ENCODE peak calls at places on chromosomes 2 and 18, in six cellular contexts. X is stomach, Q is heart left ventricle, Z is endothelial cell of umbilical vein, W is ovary, M is adrenal gland. C is an unnamed sample.

GRCh38 chr18:76212958-76213357 is 282.1 kb downstream of the ZNF516 start:
- DNase-seq in X (no peak), Q (no peak), Z (no peak), W (no peak), M (no peak), C (no peak)

GRCh38 chr2:20618886-20619521 is 31.9 kb downstream of the HS1BP3 start:
- DNase-seq in X (peak), Q (peak), Z (no peak), W (peak), M (no peak), C (no peak)

GRCh38 chr2:236670235-236670620 is 100.6 kb downstream of the ACKR3 start:
- DNase-seq in X (no peak), Q (no peak), Z (no peak), W (no peak), M (no peak), C (peak)

GRCh38 chr18:66136039-66136438 is 385.2 kb downstream of the CDH7 start:
- DNase-seq in X (no peak), Q (no peak), Z (no peak), W (no peak), M (no peak), C (no peak)

GRCh38 chr2:62595468-62595867 is 89.5 kb upstream of the TMEM17 start:
- DNase-seq in X (no peak), Q (no peak), Z (no peak), W (no peak), M (no peak), C (no peak)

GRCh38 chr18:79139206-79139605 is 70.0 kb downstream of the ATP9B start:
- DNase-seq in X (no peak), Q (no peak), Z (no peak), W (no peak), M (no peak), C (no peak)

GRCh38 chr2:17229414-17229813 is 288.8 kb downstream of the RAD51AP2 start:
- DNase-seq in X (no peak), Q (no peak), Z (no peak), W (no peak), M (no peak), C (no peak)

GRCh38 chr2:55616509-55617159 is 788 bp downstream of the PPP4R3B start:
- DNase-seq in X (no peak), Q (no peak), Z (peak), W (no peak), M (no peak), C (no peak)

GRCh38 chr2:113847144-113847543 is 42.7 kb upstream of the ACTR3 start:
- DNase-seq in X (no peak), Q (no peak), Z (no peak), W (no peak), M (no peak), C (no peak)

GRCh38 chr18:11839556-11839955 is 11.7 kb upstream of the CHMP1B start:
- DNase-seq in X (no peak), Q (no peak), Z (no peak), W (no peak), M (no peak), C (no peak)

GRCh38 chr18:75694292-75694691 is 266.8 kb upstream of the SMIM21 start:
- DNase-seq in X (no peak), Q (no peak), Z (no peak), W (no peak), M (no peak), C (no peak)

GRCh38 chr18:33751613-33752221 is 173.7 kb downstream of the ASXL3 start:
- DNase-seq in X (no peak), Q (no peak), Z (peak), W (no peak), M (no peak), C (no peak)

GRCh38 chr18:39463986-39464385 is 1898.4 kb upstream of the CELF4 start:
- DNase-seq in X (no peak), Q (no peak), Z (peak), W (no peak), M (no peak), C (no peak)

GRCh38 chr2:57333221-57333620 is 713.4 kb upstream of the VRK2 start:
- DNase-seq in X (no peak), Q (no peak), Z (no peak), W (no peak), M (no peak), C (no peak)

GRCh38 chr2:152950125-152950524 is 231.7 kb downstream of the ARL6IP6 start:
- DNase-seq in X (no peak), Q (no peak), Z (no peak), W (no peak), M (no peak), C (no peak)

GRCh38 chr2:29786361-29786760 is 135.0 kb downstream of the ALK start:
- DNase-seq in X (peak), Q (no peak), Z (no peak), W (no peak), M (no peak), C (no peak)

GRCh38 chr18:77114564-77115391 is 17.8 kb downstream of the MBP start:
- DNase-seq in X (peak), Q (peak), Z (peak), W (peak), M (peak), C (peak)

GRCh38 chr2:46574457-46575354 is 95.3 kb downstream of the TMEM247 start:
- DNase-seq in X (no peak), Q (no peak), Z (no peak), W (no peak), M (no peak), C (no peak)

GRCh38 chr2:55943466-55943865 is 19.9 kb upstream of the EFEMP1 start:
- DNase-seq in X (no peak), Q (no peak), Z (no peak), W (no peak), M (no peak), C (no peak)

GRCh38 chr18:56869189-56869777 is 218.1 kb downstream of the WDR7 start:
- DNase-seq in X (no peak), Q (no peak), Z (peak), W (no peak), M (no peak), C (no peak)

GRCh38 chr2:1436369-1436768 is 23.1 kb downstream of the TPO start:
- DNase-seq in X (no peak), Q (no peak), Z (no peak), W (no peak), M (no peak), C (no peak)

GRCh38 chr2:48912110-48912509 is 156.6 kb upstream of the LHCGR start:
- DNase-seq in X (no peak), Q (no peak), Z (no peak), W (no peak), M (no peak), C (no peak)

GRCh38 chr2:52904511-52904910 is 863.1 kb upstream of the CHAC2 start:
- DNase-seq in X (no peak), Q (no peak), Z (no peak), W (no peak), M (no peak), C (no peak)

GRCh38 chr2:45974056-45974455 is 322.6 kb downstream of the PRKCE start:
- DNase-seq in X (no peak), Q (no peak), Z (no peak), W (no peak), M (no peak), C (no peak)

GRCh38 chr2:233278921-233279320 is 27.4 kb downstream of the ATG16L1 start:
- DNase-seq in X (no peak), Q (no peak), Z (no peak), W (no peak), M (no peak), C (no peak)

GRCh38 chr2:164692958-164693357 is 71.7 kb upstream of the GRB14 start:
- DNase-seq in X (no peak), Q (no peak), Z (no peak), W (no peak), M (no peak), C (no peak)

GRCh38 chr2:164694275-164694695 is 73.0 kb upstream of the GRB14 start:
- DNase-seq in X (no peak), Q (no peak), Z (no peak), W (no peak), M (no peak), C (no peak)

GRCh38 chr2:164693390-164693789 is 72.1 kb upstream of the GRB14 start:
- DNase-seq in X (no peak), Q (no peak), Z (no peak), W (no peak), M (no peak), C (no peak)

GRCh38 chr2:164692114-164692513 is 70.8 kb upstream of the GRB14 start:
- DNase-seq in X (no peak), Q (no peak), Z (no peak), W (no peak), M (no peak), C (no peak)

DNA sequence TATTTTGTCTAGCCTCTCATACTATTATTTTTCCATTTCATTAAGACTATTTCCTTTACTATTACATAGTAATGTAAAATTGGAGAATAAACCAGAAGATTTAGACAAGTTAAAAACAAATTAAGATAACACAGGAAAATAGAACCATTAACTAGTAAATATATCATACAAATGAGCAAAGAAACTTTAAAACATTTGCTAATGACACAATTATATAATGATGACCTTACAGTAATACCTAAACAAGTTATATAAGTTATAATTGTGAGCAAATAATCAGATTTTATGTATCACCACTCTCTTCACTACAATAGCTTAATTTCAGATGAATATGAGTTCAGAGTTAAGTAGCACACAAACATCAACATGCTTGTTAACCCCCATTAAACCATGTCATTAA is 72.6 kb upstream of the GRB14 start:
- DNase-seq in X (no peak), Q (no peak), Z (no peak), W (no peak), M (no peak), C (no peak)
- H3K4me3 ChIP-seq in X (no peak), Q (no peak), Z (no peak), W (no peak), M (no peak), C (no peak)

GRCh38 chr2:213150315-213150951 is 979 bp downstream of the IKZF2 start:
- DNase-seq in X (no peak), Q (peak), Z (no peak), W (peak), M (no peak), C (no peak)

GRCh38 chr2:213152888-213153287 is 1.5 kb upstream of the IKZF2 start:
- DNase-seq in X (no peak), Q (no peak), Z (no peak), W (no peak), M (no peak), C (no peak)

GRCh38 chr2:213151437-213152064 is at the start of gene IKZF2:
- DNase-seq in X (peak), Q (peak), Z (peak), W (peak), M (peak), C (no peak)

GRCh38 chr2:213149949-213150314 is 1.5 kb downstream of the IKZF2 start:
- DNase-seq in X (no peak), Q (no peak), Z (no peak), W (no peak), M (no peak), C (no peak)

DNA sequence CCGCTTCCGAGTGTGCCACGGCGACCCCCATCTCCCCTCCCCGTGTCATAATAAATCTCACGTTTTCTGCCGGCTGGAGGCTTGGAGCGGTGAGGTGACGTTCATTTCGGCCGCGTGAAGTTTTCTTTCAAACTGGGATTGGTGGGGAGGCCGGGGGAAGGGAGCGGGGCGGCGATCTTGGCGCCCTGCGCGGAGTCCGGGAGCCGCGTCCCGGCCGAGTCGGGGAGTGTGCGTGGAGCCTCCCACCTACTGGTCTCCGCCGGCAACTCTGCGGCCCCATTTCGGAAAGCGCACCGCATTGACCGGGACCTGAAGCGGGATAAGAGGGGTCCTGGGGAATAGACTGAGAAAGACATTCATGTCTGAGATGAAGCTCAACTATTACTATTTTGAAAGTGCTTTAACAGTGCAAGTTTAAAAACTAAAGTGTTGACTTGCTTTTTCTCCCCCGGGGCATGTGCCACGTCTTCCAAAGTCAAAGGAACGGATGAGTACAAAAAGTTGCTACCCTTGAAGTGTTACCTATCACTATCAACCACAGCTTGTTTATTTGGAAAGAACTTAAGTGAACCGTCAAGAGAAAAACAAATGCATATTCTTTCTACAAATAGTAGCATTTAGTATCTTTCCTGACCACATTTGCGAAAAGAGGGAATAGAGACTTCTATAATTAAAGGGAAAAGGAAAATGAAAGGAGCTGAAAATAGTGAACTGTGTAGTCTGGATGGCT is 818 bp upstream of the IKZF2 start:
- DNase-seq in X (peak), Q (peak), Z (peak), W (peak), M (peak), C (no peak)
- H3K27ac ChIP-seq in X (peak), Q (peak), Z (no peak), W (peak), M (peak), C (peak)

GRCh38 chr2:201232125-201232815 is 28.1 kb upstream of the CASP8 start:
- DNase-seq in X (peak), Q (peak), Z (peak), W (peak), M (peak), C (peak)
- TF ChIP-seq POLR2A in X (no peak), Q (no peak), Z (peak), W (no peak), M (no peak), C (no peak)

DNA sequence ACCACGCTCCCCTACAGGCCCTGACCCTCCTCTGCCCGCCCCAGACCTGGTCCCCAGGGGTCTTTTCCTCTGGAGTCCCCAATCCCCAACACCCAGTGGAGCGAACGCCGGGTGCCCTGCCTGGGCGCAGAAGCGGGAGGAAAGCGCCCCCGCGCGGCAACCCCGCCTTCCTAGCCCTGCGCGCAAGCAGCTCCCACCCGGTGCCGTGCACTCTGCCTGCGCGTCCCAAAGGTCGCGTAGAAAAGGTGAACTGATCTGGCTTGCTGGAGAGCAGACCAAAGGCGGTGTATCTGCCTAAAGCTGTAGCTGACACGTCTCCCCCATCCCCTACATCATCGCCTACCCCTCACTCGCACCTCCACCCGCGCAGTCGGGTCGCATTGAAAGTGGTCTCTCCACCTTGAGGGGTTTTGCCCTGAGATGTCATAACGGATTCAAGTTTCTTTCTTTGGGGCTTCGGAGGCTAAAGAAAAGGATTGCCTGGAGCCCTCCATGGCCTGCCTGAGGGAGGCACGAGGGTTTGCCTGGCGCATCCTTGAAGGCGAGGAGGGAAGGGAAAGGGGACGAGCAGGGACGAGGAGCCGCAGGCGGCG is 5.7 kb downstream of the GAD1 start:
- DNase-seq in X (no peak), Q (no peak), Z (no peak), W (no peak), M (no peak), C (no peak)
- H3K4me3 ChIP-seq in X (peak), Q (no peak), Z (no peak), W (no peak), M (no peak), C (no peak)

GRCh38 chr2:69692424-69692823 is 48.9 kb upstream of the AAK1 start:
- DNase-seq in X (no peak), Q (no peak), Z (no peak), W (no peak), M (no peak), C (no peak)

GRCh38 chr2:69695850-69696216 is 46.1 kb upstream of the ANXA4 start:
- DNase-seq in X (no peak), Q (no peak), Z (no peak), W (no peak), M (no peak), C (no peak)

GRCh38 chr2:69693472-69694450 is 48.2 kb upstream of the ANXA4 start:
- DNase-seq in X (no peak), Q (no peak), Z (no peak), W (no peak), M (no peak), C (no peak)

GRCh38 chr2:69694894-69695849 is 46.8 kb upstream of the ANXA4 start:
- DNase-seq in X (no peak), Q (no peak), Z (no peak), W (no peak), M (no peak), C (no peak)

GRCh38 chr2:69693059-69693458 is 48.9 kb upstream of the ANXA4 start:
- DNase-seq in X (no peak), Q (no peak), Z (no peak), W (no peak), M (no peak), C (no peak)
- H3K27ac ChIP-seq in X (peak), Q (no peak), Z (no peak), W (no peak), M (no peak), C (no peak)

DNA sequence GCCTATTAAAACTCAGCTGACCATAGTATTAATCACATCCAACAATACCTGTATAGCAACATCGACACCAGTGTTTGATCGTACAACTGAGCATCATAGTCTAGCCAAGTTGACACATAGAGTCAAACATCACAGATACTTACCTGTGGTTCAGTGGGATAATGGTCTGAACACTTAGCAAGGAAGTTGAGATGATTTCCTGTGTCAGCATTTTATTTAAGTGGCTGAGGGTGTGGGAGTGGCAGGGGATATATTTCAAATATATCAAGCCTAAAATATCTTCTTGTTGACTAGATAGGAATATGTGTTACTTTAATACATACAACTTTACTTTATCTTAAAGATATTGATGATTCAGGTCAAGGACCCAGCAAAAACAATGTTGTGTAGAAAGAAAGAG is 1038.6 kb downstream of the TSN start:
- DNase-seq in X (no peak), Q (no peak), Z (no peak), W (no peak), M (no peak), C (no peak)
- TF ChIP-seq POLR2A in X (no peak), Q (no peak), Z (no peak), W (no peak), M (no peak), C (no peak)

GRCh38 chr2:207847098-207847806 is 77.5 kb upstream of the FZD5 start:
- DNase-seq in X (no peak), Q (no peak), Z (peak), W (no peak), M (no peak), C (no peak)
- H3K4me3 ChIP-seq in X (no peak), Q (no peak), Z (no peak), W (no peak), M (no peak), C (no peak)

GRCh38 chr2:10327896-10328666 is 25.4 kb downstream of the HPCAL1 start:
- DNase-seq in X (peak), Q (no peak), Z (no peak), W (no peak), M (no peak), C (no peak)
- H3K27ac ChIP-seq in X (no peak), Q (no peak), Z (peak), W (no peak), M (no peak), C (no peak)

GRCh38 chr2:151828890-151829324 is 686 bp upstream of the ARL5A start:
- DNase-seq in X (no peak), Q (no peak), Z (no peak), W (no peak), M (no peak), C (no peak)
- TF ChIP-seq POLR2A in X (no peak), Q (no peak), Z (no peak), W (no peak), M (no peak), C (no peak)

GRCh38 chr2:235495373-235496238 is 1.8 kb downstream of the AGAP1 start:
- DNase-seq in X (no peak), Q (no peak), Z (peak), W (no peak), M (no peak), C (no peak)
- H3K4me3 ChIP-seq in X (peak), Q (no peak), Z (peak), W (peak), M (peak), C (peak)

C was measured in vagina.